ENCODE peak calls at places on chromosomes 5 and 9, in four cellular contexts. A, V, G and D are unnamed samples. For H3K9me2, the result is how much of the 10 kb centered on the place peaks cover.

GRCh38 chr5:135493406-135494180 is 41.4 kb upstream of the TIFAB start:
- DNase-seq in G (peak), A (peak), V (no peak), D (peak)

GRCh38 chr5:20949636-20950035 is 961.6 kb upstream of the CDH18 start:
- DNase-seq in V (no peak), A (no peak), G (no peak), D (no peak)

GRCh38 chr5:28473531-28474107 is 1435.2 kb upstream of the CDH9 start:
- DNase-seq in G (no peak), A (peak), V (peak), D (peak)

GRCh38 chr9:78143281-78144007 is 92.4 kb upstream of the CEP78 start:
- DNase-seq in V (no peak), G (no peak), A (no peak), D (no peak)

GRCh38 chr5:147576646-147577535 is 67.0 kb upstream of the DPYSL3 start:
- DNase-seq in A (peak), G (no peak), V (peak), D (peak)

GRCh38 chr9:30075451-30076199 is 2308.8 kb upstream of the ACO1 start:
- DNase-seq in A (peak), V (peak), G (peak), D (no peak)

GRCh38 chr5:73381587-73382411 is 66.8 kb downstream of the FOXD1 start:
- DNase-seq in G (no peak), A (no peak), V (no peak), D (peak)

GRCh38 chr9:91306261-91306660 is 55.5 kb downstream of the AUH start:
- DNase-seq in A (no peak), G (no peak), V (no peak), D (no peak)

GRCh38 chr5:98556707-98557106 is 216.8 kb upstream of the RGMB start:
- DNase-seq in V (no peak), A (peak), G (no peak), D (no peak)

GRCh38 chr9:132994410-132995120 is 16.1 kb downstream of the GFI1B start:
- DNase-seq in V (peak), G (no peak), A (peak), D (peak)

GRCh38 chr9:29968831-29969230 is 2395.6 kb upstream of the C9orf72 start:
- DNase-seq in V (no peak), G (no peak), A (no peak), D (no peak)

GRCh38 chr9:119905706-119906105 is 536.5 kb upstream of the BRINP1 start:
- DNase-seq in G (no peak), V (no peak), A (no peak), D (no peak)

GRCh38 chr9:90546200-90546599 is 96.4 kb downstream of the DIRAS2 start:
- DNase-seq in V (peak), A (peak), G (no peak), D (peak)

GRCh38 chr5:125798311-125798710 is 624.9 kb upstream of the GRAMD2B start:
- DNase-seq in G (peak), V (peak), A (peak), D (peak)

GRCh38 chr9:116391306-116391900 is 237.8 kb downstream of the PAPPA start:
- DNase-seq in G (no peak), V (peak), A (peak), D (no peak)

GRCh38 chr5:155004138-155004744 is 9.3 kb upstream of the KIF4B start:
- DNase-seq in A (peak), G (peak), V (peak), D (peak)

GRCh38 chr5:71767661-71768060 is 48.6 kb downstream of the CARTPT start:
- DNase-seq in A (peak), V (no peak), G (no peak), D (no peak)

GRCh38 chr5:103847060-103847459 is 284.5 kb upstream of the NUDT12 start:
- DNase-seq in A (peak), V (no peak), G (no peak), D (no peak)

GRCh38 chr9:40884072-40884901 is 244.2 kb downstream of the FOXD4L6 start:
- DNase-seq in A (no peak), V (no peak), G (no peak), D (no peak)

GRCh38 chr9:126146254-126147145 is 180.1 kb upstream of the MVB12B start:
- DNase-seq in A (peak), G (no peak), V (peak), D (peak)

GRCh38 chr5:143065185-143065584 is 295.0 kb downstream of the ARHGAP26 start:
- DNase-seq in G (no peak), V (no peak), A (no peak), D (no peak)
- H3K9me2 ChIP-seq in G (under half), V (under half), A (under half), D (under half)

DNA sequence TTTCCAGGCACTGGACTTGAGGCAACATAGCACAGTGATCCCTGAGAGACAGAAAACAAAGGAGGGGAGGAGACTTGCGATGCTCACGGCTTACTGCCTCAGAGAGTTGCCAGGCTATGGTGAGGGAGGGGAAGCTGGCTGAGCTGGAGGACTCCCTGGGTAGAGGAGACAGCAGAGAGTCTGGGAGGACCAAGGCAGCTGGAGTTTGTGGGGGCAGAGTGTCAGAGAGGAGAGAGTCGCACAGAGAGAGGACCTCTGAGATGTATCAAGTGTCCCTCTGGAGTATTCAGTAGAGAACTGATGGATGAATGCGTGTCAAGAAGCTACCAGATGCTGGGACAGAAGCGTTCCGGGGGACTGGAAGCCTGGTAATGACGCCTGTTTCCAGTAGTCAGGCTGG is 23.2 kb upstream of the QSOX2 start:
- DNase-seq in A (no peak), V (no peak), G (no peak), D (no peak)
- H3K9me2 ChIP-seq in A (under half), V (under half), G (under half), D (under half)

GRCh38 chr9:83336696-83337095 is 201.5 kb downstream of the FRMD3 start:
- DNase-seq in V (no peak), G (no peak), A (peak), D (no peak)

GRCh38 chr9:83339435-83339834 is 198.8 kb downstream of the FRMD3 start:
- DNase-seq in G (no peak), A (no peak), V (no peak), D (no peak)

GRCh38 chr9:83330207-83331196 is 207.7 kb downstream of the FRMD3 start:
- DNase-seq in V (no peak), G (no peak), A (peak), D (peak)

DNA sequence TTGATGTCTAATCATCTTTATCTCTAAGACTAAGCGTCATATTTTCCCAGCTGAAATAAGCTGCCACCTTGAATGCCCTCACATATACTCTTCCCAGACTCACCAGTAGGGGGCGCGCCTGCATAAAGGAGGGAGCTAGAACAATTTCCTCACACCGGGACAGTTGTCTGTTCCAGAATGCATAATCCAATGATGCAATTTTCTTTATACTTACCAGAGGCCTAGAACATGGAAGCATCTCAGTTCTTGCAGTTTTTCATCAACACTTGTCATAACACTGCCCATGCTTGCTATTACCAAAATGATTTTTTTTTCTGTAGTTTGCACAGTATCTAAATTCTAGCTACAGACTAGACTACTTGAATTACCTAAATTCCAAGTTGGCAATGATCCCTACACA is 203.9 kb downstream of the FRMD3 start:
- DNase-seq in A (peak), G (peak), V (peak), D (peak)
- H3K9me2 ChIP-seq in A (under half), G (under half), V (under half), D (under half)

DNA sequence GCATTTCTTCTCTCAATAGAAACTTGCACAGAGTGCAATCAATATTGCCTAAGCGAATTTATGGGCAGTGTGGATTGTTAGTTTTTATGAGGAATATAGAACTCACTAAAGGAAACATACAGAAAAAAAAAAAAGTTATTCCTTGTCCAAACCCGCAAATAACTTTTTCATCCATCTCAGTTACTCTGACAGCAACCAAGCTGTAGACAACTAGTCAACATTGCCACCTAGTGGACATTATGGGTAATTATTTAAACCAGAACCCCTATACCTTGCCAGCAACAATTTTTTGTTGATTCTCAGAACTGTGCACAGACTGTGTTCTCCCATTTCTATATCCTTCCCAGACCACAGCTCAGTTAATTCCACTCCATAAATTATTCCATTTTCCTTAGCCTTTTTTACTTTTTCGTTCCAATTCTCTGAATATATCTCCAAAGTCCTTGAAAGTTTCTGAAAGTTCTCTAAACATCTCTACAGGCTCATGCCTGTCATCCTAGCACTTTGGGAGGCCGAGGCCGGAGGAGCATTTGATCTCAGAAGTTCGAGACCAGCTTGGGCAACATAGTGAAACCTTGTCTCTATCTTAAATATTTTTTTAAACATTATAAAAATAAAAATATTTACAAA is 2.6 kb upstream of the AFAP1L1 start:
- DNase-seq in G (peak), V (peak), A (peak), D (peak)
- H3K9me2 ChIP-seq in G (under half), V (under half), A (under half), D (under half)

GRCh38 chr9:137280478-137281344 is 3.2 kb downstream of the TOR4A start:
- DNase-seq in A (no peak), V (peak), G (no peak), D (peak)
- H3K9me2 ChIP-seq in A (under half), V (under half), G (under half), D (under half)

DNA sequence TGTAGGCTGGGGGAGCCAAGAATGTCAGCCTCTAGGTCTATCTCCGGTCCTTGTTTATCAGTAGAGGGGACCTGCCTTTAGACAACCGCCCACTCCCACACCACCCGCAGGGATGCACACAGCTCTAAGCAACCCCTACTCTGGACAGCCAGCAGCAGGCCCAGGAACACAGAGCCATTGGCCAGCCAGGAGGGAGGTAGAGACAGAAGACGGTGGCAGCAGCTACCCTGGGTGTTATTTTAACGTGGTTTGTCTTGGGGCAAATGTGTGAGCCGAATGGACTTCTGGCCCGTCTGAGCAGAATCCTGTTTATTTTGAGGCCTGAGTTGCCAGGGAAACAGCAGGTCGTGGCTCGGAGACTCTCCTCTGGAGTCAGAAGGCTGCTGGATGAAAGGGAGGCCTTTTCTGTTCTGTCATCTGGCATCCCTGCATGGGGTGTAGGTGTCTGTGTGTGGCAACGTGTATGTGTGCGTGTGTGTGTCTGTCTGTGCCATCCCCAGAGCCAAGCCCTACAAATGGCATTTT is 382 bp upstream of the FGF1 start:
- DNase-seq in G (no peak), A (no peak), V (no peak), D (peak)
- H3K9me2 ChIP-seq in G (under half), A (under half), V (under half), D (under half)

DNA sequence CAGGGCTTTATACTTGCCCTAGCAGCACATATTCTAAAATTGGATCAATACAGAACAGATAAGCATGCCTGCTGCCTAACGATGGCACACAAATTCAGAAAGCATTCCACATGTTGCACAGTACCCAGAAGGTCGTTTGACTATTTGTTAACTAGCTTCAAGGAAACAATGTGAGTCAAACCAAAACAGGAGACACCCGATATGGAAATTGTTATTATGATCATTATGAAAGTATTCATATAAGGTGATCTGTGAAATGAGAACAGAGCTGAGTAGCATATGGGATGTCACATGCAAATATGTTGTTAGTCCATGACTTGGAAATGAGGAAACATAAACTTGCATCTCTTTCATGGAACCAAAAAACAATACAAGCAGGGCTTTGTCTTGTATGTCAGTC is 56.3 kb upstream of the BICD2 start:
- DNase-seq in A (no peak), V (no peak), G (no peak), D (no peak)
- H3K9me2 ChIP-seq in A (under half), V (under half), G (under half), D (under half)

GRCh38 chr5:6539060-6539459 is 90.4 kb downstream of the UBE2QL1 start:
- DNase-seq in G (no peak), A (no peak), V (no peak), D (no peak)

GRCh38 chr5:6541256-6542013 is 91.4 kb downstream of the NSUN2 start:
- DNase-seq in G (no peak), V (no peak), A (no peak), D (no peak)

GRCh38 chr5:6540111-6540830 is 91.6 kb downstream of the UBE2QL1 start:
- DNase-seq in G (no peak), V (no peak), A (no peak), D (no peak)

DNA sequence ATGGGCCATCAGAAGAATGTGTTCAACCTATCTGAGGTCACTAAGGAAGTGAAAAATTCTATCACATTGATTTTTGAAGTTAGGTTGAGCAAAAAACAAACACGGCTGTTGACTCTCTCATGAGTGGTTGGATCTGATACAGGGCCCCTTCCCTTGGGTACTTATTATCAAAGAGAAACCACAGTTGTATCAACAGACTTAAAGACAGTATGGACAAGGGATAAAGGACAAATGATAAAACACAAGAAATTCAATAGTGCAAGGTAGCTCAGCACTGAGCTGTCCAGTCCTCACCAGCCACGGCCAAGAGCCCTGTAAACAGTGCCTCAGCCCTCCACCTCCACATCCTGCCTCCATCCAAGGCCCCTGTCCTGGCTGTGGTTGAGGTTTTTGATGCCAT is 86.9 kb downstream of the UBE2QL1 start:
- DNase-seq in G (no peak), V (no peak), A (no peak), D (no peak)
- H3K9me2 ChIP-seq in G (under half), V (under half), A (under half), D (under half)